ENCODE peak calls at places on chromosomes 1 and 21, in four cellular contexts. One of them, this sample, is unnamed.
A peak's percentile ranks its signal among the peaks of the same experiment; 100 is the strongest.

GRCh38 chr21:43805275-43805800 is 16.0 kb downstream of the RRP1 start:
- DNase-seq in IMR-90: no peak
- DNase-seq in heart left ventricle: no peak
- DNase-seq in A549: no peak
- DNase-seq in this sample: no peak

GRCh38 chr1:156001021-156001681 is 19.6 kb downstream of the SSR2 start:
- DNase-seq in IMR-90: no peak
- DNase-seq in heart left ventricle: no peak
- DNase-seq in A549: no peak
- DNase-seq in this sample: no peak

GRCh38 chr1:175079338-175079737 is 11.7 kb downstream of the TNN start:
- DNase-seq in IMR-90: no peak
- DNase-seq in heart left ventricle: no peak
- DNase-seq in A549: no peak
- DNase-seq in this sample: no peak

GRCh38 chr21:29248124-29248523 is 50.6 kb upstream of the BACH1 start:
- DNase-seq in IMR-90: peak; percentile 35
- DNase-seq in heart left ventricle: no peak
- DNase-seq in A549: no peak
- DNase-seq in this sample: no peak

GRCh38 chr1:155893389-155894142 is 17.6 kb downstream of the RIT1 start:
- DNase-seq in IMR-90: peak; percentile 91
- DNase-seq in heart left ventricle: no peak
- DNase-seq in A549: peak; percentile 70
- DNase-seq in this sample: no peak

GRCh38 chr1:25549273-25550154 is 6.1 kb downstream of the LDLRAP1 start:
- DNase-seq in IMR-90: peak; percentile 39
- DNase-seq in heart left ventricle: peak; percentile 60
- DNase-seq in A549: no peak
- DNase-seq in this sample: no peak

GRCh38 chr1:37238376-37239224 is 204.3 kb upstream of the GRIK3 start:
- DNase-seq in IMR-90: no peak
- DNase-seq in heart left ventricle: no peak
- DNase-seq in A549: no peak
- DNase-seq in this sample: no peak

GRCh38 chr1:40450491-40451237 is 388 bp downstream of the ZFP69B start:
- DNase-seq in IMR-90: peak; percentile 93
- DNase-seq in heart left ventricle: peak; percentile 23
- DNase-seq in A549: peak; percentile 6
- DNase-seq in this sample: peak; percentile 6

GRCh38 chr1:241964550-241965241 is 7.1 kb downstream of the BECN2 start:
- DNase-seq in IMR-90: peak; percentile 5
- DNase-seq in heart left ventricle: no peak
- DNase-seq in A549: no peak
- DNase-seq in this sample: no peak

GRCh38 chr21:16195476-16195875 is 465.7 kb downstream of the USP25 start:
- DNase-seq in IMR-90: peak; percentile 70
- DNase-seq in heart left ventricle: no peak
- DNase-seq in A549: no peak
- DNase-seq in this sample: no peak

GRCh38 chr1:203898458-203899244 is 37.3 kb downstream of the SNRPE start:
- DNase-seq in IMR-90: no peak
- DNase-seq in heart left ventricle: no peak
- DNase-seq in A549: no peak
- DNase-seq in this sample: no peak

GRCh38 chr1:8780405-8780804 is 37.0 kb downstream of the RERE start:
- DNase-seq in IMR-90: no peak
- DNase-seq in heart left ventricle: no peak
- DNase-seq in A549: no peak
- DNase-seq in this sample: no peak

GRCh38 chr1:115282825-115283224 is 55.2 kb downstream of the NGF start:
- DNase-seq in IMR-90: no peak
- DNase-seq in heart left ventricle: peak; percentile 80
- DNase-seq in A549: no peak
- DNase-seq in this sample: peak; percentile 82

GRCh38 chr21:41477641-41478318 is 30.2 kb downstream of the TMPRSS2 start:
- DNase-seq in IMR-90: no peak
- DNase-seq in heart left ventricle: no peak
- DNase-seq in A549: no peak
- DNase-seq in this sample: no peak

GRCh38 chr1:20481643-20482498 is 4.1 kb downstream of the CAMK2N1 start:
- DNase-seq in IMR-90: no peak
- DNase-seq in heart left ventricle: no peak
- DNase-seq in A549: no peak
- DNase-seq in this sample: no peak

GRCh38 chr1:64539808-64540207 is 69.9 kb downstream of the CACHD1 start:
- DNase-seq in IMR-90: peak; percentile 35
- DNase-seq in heart left ventricle: peak; percentile 68
- DNase-seq in A549: no peak
- DNase-seq in this sample: peak; percentile 45

GRCh38 chr1:74629283-74629682 is 44.3 kb downstream of the ERICH3 start:
- DNase-seq in IMR-90: no peak
- DNase-seq in heart left ventricle: no peak
- DNase-seq in A549: no peak
- DNase-seq in this sample: no peak

GRCh38 chr1:234932506-234932905 is 196.1 kb downstream of the TOMM20 start:
- DNase-seq in IMR-90: no peak
- DNase-seq in heart left ventricle: no peak
- DNase-seq in A549: no peak
- DNase-seq in this sample: no peak

GRCh38 chr1:177873238-177873637 is 96.6 kb downstream of the SEC16B start:
- DNase-seq in IMR-90: peak; percentile 94
- DNase-seq in heart left ventricle: no peak
- DNase-seq in A549: no peak
- DNase-seq in this sample: no peak

GRCh38 chr1:244834596-244835275 is 722 bp upstream of the COX20 start:
- DNase-seq in IMR-90: peak; percentile 92
- DNase-seq in heart left ventricle: peak; percentile 94
- DNase-seq in A549: peak; percentile 71
- DNase-seq in this sample: peak; percentile 72

GRCh38 chr1:227889047-227889862 is 58.5 kb downstream of the WNT9A start:
- DNase-seq in IMR-90: no peak
- DNase-seq in heart left ventricle: peak; percentile 19
- DNase-seq in A549: no peak
- DNase-seq in this sample: peak; percentile 13

GRCh38 chr1:64871256-64871655 is 95.1 kb downstream of the JAK1 start:
- DNase-seq in IMR-90: no peak
- DNase-seq in heart left ventricle: no peak
- DNase-seq in A549: no peak
- DNase-seq in this sample: no peak

GRCh38 chr21:20334585-20334984 is 663.6 kb upstream of the NCAM2 start:
- DNase-seq in IMR-90: no peak
- DNase-seq in heart left ventricle: no peak
- DNase-seq in A549: no peak
- DNase-seq in this sample: no peak

GRCh38 chr1:187032316-187032981 is 203.7 kb downstream of the PLA2G4A start:
- DNase-seq in IMR-90: no peak
- DNase-seq in heart left ventricle: no peak
- DNase-seq in A549: no peak
- DNase-seq in this sample: no peak

GRCh38 chr1:229970714-229971113 is 96.3 kb upstream of the GALNT2 start:
- DNase-seq in IMR-90: no peak
- DNase-seq in heart left ventricle: no peak
- DNase-seq in A549: no peak
- DNase-seq in this sample: no peak

GRCh38 chr1:15736035-15736665 is at the start of gene SLC25A34:
- DNase-seq in IMR-90: no peak
- DNase-seq in heart left ventricle: peak; percentile 80
- DNase-seq in A549: no peak
- DNase-seq in this sample: no peak

GRCh38 chr1:180524160-180524914 is 22.0 kb upstream of the ACBD6 start:
- DNase-seq in IMR-90: peak; percentile 62
- DNase-seq in heart left ventricle: no peak
- DNase-seq in A549: no peak
- DNase-seq in this sample: no peak

GRCh38 chr1:247402099-247402706 is 13.8 kb upstream of the NLRP3 start:
- DNase-seq in IMR-90: no peak
- DNase-seq in heart left ventricle: no peak
- DNase-seq in A549: no peak
- DNase-seq in this sample: no peak

GRCh38 chr1:193059282-193060225 is at the start of the genes RO60 and UCHL5:
- DNase-seq in IMR-90: peak; percentile 99
- DNase-seq in heart left ventricle: peak; percentile 97
- DNase-seq in A549: peak; percentile 91
- DNase-seq in this sample: peak; percentile 94
- TF ChIP-seq POLR2A in IMR-90: peak; percentile 93
- TF ChIP-seq POLR2A in heart left ventricle: peak; percentile 82
- TF ChIP-seq POLR2A in A549: peak; percentile 69
- TF ChIP-seq POLR2A in this sample: peak; percentile 88

GRCh38 chr21:46284722-46285121 is 689 bp downstream of the MCM3AP start:
- DNase-seq in IMR-90: no peak
- DNase-seq in heart left ventricle: no peak
- DNase-seq in A549: no peak
- DNase-seq in this sample: no peak
- H3K4me3 ChIP-seq in IMR-90: peak overlapping the region; percentile 69
- H3K4me3 ChIP-seq in heart left ventricle: peak overlapping the region; percentile 85
- H3K4me3 ChIP-seq in A549: peak overlapping the region; percentile 98
- H3K4me3 ChIP-seq in this sample: no peak overlapping the region

GRCh38 chr1:68205794-68206358 is 26.4 kb downstream of the WLS start:
- DNase-seq in IMR-90: no peak
- DNase-seq in heart left ventricle: no peak
- DNase-seq in A549: no peak
- DNase-seq in this sample: no peak
- H3K27ac ChIP-seq in IMR-90: no peak overlapping the region
- H3K27ac ChIP-seq in heart left ventricle: no peak overlapping the region
- H3K27ac ChIP-seq in A549: no peak overlapping the region
- H3K27ac ChIP-seq in this sample: no peak overlapping the region

GRCh38 chr1:220879090-220879508 is at the start of gene HLX:
- DNase-seq in IMR-90: peak; percentile 92
- DNase-seq in heart left ventricle: peak; percentile 95
- DNase-seq in A549: peak; percentile 98
- DNase-seq in this sample: peak; percentile 85
- TF ChIP-seq POLR2A in IMR-90: peak; percentile 59
- TF ChIP-seq POLR2A in heart left ventricle: peak; percentile 90
- TF ChIP-seq POLR2A in A549: peak; percentile 15
- TF ChIP-seq POLR2A in this sample: peak; percentile 74